ENCODE peak calls at places on chromosomes 1 and 21, in nine cellular contexts. E, A, J, X, F, M, Y, W and B are unnamed samples.

GRCh38 chr1:109759513-109760334 is 4.0 kb downstream of the EPS8L3 start:
- DNase-seq in E (no peak), A (peak; percentile 32), J (no peak), X (no peak), F (peak; percentile 15), M (peak; percentile 78), Y (no peak), W (no peak), B (no peak)

GRCh38 chr1:110787328-110788071 is 85.4 kb upstream of the CD53 start:
- DNase-seq in E (no peak), A (peak; percentile 79), J (no peak), X (peak; percentile 89), F (no peak), M (no peak), Y (no peak), W (no peak), B (no peak)

GRCh38 chr21:43287111-43287973 is 118.5 kb downstream of the CRYAA start:
- DNase-seq in E (no peak), A (no peak), J (no peak), X (no peak), F (no peak), M (peak; percentile 62), Y (no peak), W (no peak), B (no peak)

GRCh38 chr1:30778156-30778978 is 20.8 kb upstream of the LAPTM5 start:
- DNase-seq in E (no peak), A (no peak), J (peak; percentile 70), X (peak; percentile 39), F (no peak), M (peak; percentile 95), Y (no peak), W (no peak), B (no peak)

GRCh38 chr1:179955318-179955638 is 668 bp downstream of the CEP350 start:
- DNase-seq in E (no peak), A (no peak), J (no peak), X (no peak), F (no peak), M (peak; percentile 44), Y (no peak), W (no peak), B (no peak)

GRCh38 chr1:109338091-109338490 is 31.3 kb upstream of the MYBPHL start:
- DNase-seq in E (no peak), A (no peak), J (no peak), X (no peak), F (no peak), M (no peak), Y (no peak), W (no peak), B (no peak)

GRCh38 chr1:205240569-205240968 is 12.8 kb downstream of the TMCC2 start:
- DNase-seq in E (no peak), A (no peak), J (no peak), X (no peak), F (no peak), M (peak; percentile 21), Y (no peak), W (no peak), B (no peak)

GRCh38 chr1:5311147-5311546 is 656.7 kb downstream of the AJAP1 start:
- DNase-seq in E (no peak), A (no peak), J (no peak), X (no peak), F (no peak), M (no peak), Y (no peak), W (no peak), B (no peak)

GRCh38 chr21:42316891-42317290 is 1.7 kb upstream of the TFF3 start:
- DNase-seq in E (no peak), A (no peak), J (no peak), X (no peak), F (peak; percentile 44), M (no peak), Y (peak; percentile 55), W (no peak), B (no peak)

GRCh38 chr21:44418876-44419230 is 36.5 kb upstream of the LRRC3 start:
- DNase-seq in E (no peak), A (no peak), J (no peak), X (no peak), F (peak; percentile 10), M (no peak), Y (no peak), W (no peak), B (no peak)

GRCh38 chr1:23044035-23044434 is 24.8 kb downstream of the KDM1A start:
- DNase-seq in E (no peak), A (no peak), J (no peak), X (no peak), F (no peak), M (no peak), Y (no peak), W (no peak), B (no peak)

GRCh38 chr1:25795955-25796806 is 3.8 kb upstream of the SELENON start:
- DNase-seq in E (no peak), A (no peak), J (no peak), X (no peak), F (no peak), M (no peak), Y (no peak), W (no peak), B (no peak)

GRCh38 chr1:44628962-44629756 is 45.1 kb downstream of the TMEM53 start:
- DNase-seq in E (no peak), A (no peak), J (peak; percentile 90), X (no peak), F (no peak), M (peak; percentile 94), Y (no peak), W (peak; percentile 77), B (no peak)

GRCh38 chr1:70331962-70332361 is 22.6 kb downstream of the ANKRD13C start:
- DNase-seq in E (no peak), A (no peak), J (peak; percentile 30), X (no peak), F (no peak), M (no peak), Y (no peak), W (no peak), B (no peak)

GRCh38 chr1:217134857-217135568 is 411.8 kb upstream of the ESRRG start:
- DNase-seq in E (peak; percentile 62), A (no peak), J (peak; percentile 10), X (no peak), F (peak; percentile 83), M (peak; percentile 81), Y (peak; percentile 41), W (no peak), B (peak; percentile 9)

GRCh38 chr1:62530516-62531154 is 66.7 kb upstream of the ANGPTL3 start:
- DNase-seq in E (peak; percentile 73), A (no peak), J (peak; percentile 45), X (peak; percentile 57), F (peak; percentile 89), M (peak; percentile 62), Y (no peak), W (peak; percentile 6), B (peak; percentile 64)
- TF ChIP-seq CTCF in E (peak; percentile 69), A (peak; percentile 30), J (peak; percentile 82), X (peak; percentile 75), F (peak; percentile 85), M (peak; percentile 77), Y (peak; percentile 19), W (peak; percentile 77), B (peak; percentile 50)

GRCh38 chr1:9058465-9058864 is 11.0 kb downstream of the SLC2A5 start:
- DNase-seq in E (no peak), A (no peak), J (no peak), X (no peak), F (no peak), M (no peak), Y (no peak), W (no peak), B (no peak)
- TF ChIP-seq CTCF in E (peak; percentile 29), A (no peak), J (peak; percentile 24), X (no peak), F (peak; percentile 63), M (peak; percentile 43), Y (no peak), W (peak; percentile 55), B (no peak)

DNA sequence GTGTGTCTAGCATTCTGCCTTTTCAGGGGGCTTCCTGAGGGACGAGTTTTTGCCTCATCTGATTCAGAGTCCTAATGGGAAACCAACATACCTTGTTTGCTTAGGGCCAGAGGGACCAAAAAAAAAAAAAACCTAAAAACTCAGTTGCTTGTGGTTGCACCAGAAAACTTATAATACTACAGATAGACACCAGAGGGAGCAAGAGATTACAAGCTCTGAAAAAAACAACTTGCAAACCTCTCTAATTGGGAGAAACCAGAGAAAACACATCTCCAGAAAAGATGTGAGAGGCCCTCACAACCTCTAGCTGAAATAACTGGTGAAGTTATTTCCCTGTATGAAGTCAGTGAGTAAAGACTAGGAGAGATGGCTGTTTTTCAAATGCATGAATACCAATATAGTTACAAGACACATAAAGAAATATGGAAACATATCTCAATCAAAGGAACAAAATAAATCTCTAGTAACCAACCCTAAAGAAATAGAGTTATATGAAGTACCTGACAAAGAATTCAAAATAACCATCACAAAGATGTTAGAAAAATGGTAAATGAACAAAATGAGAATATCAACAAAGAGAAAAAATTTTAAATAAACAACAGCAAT is 233.7 kb upstream of the NFIA start:
- DNase-seq in E (peak; percentile 48), A (no peak), J (peak; percentile 71), X (peak; percentile 32), F (no peak), M (no peak), Y (no peak), W (no peak), B (no peak)
- TF ChIP-seq CTCF in E (peak; percentile 52), A (peak; percentile 24), J (peak; percentile 55), X (peak; percentile 29), F (peak; percentile 83), M (peak; percentile 64), Y (peak; percentile 27), W (peak; percentile 63), B (peak; percentile 83)

GRCh38 chr1:64550505-64550904 is 80.6 kb downstream of the CACHD1 start:
- DNase-seq in E (no peak), A (no peak), J (no peak), X (no peak), F (no peak), M (no peak), Y (no peak), W (no peak), B (no peak)

GRCh38 chr1:64555947-64556346 is 86.0 kb downstream of the CACHD1 start:
- DNase-seq in E (no peak), A (no peak), J (no peak), X (no peak), F (no peak), M (no peak), Y (no peak), W (no peak), B (no peak)

GRCh38 chr1:64549464-64550239 is 79.7 kb downstream of the CACHD1 start:
- DNase-seq in E (no peak), A (no peak), J (no peak), X (no peak), F (no peak), M (no peak), Y (no peak), W (no peak), B (no peak)

GRCh38 chr1:64550946-64551345 is 81.0 kb downstream of the CACHD1 start:
- DNase-seq in E (no peak), A (no peak), J (no peak), X (no peak), F (no peak), M (no peak), Y (no peak), W (no peak), B (no peak)

DNA sequence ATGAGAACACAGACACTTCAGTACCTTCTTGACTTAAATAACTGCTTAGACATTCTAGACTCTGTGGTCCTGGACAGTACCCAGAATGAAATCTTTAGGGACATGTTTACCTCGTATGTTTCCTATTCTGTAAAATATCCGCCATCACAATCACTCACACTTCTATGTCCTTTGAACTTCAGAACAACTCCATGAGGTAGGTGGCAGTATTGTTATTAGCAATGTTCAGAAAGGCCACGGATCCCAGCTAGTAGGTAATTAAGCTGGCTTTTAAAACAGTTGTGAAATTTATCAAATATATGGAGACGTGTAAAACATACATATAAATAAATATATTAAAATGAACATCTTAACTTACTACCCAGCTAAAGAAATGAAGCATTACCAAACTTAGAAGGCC is 83.4 kb downstream of the CACHD1 start:
- DNase-seq in E (peak; percentile 22), A (no peak), J (no peak), X (no peak), F (no peak), M (no peak), Y (no peak), W (no peak), B (no peak)
- TF ChIP-seq CTCF in E (no peak), A (no peak), J (no peak), X (no peak), F (peak; percentile 42), M (no peak), Y (no peak), W (no peak), B (no peak)